ENCODE peak calls at places on chromosome 19, in four cellular contexts. K, N, B and R are unnamed samples.

GRCh38 chr19:40387151-40387550 is 2.8 kb downstream of the HIPK4 start:
- DNase-seq in K (no peak), N (no peak), B (no peak), R (no peak)

GRCh38 chr19:3665681-3666544 is 34.4 kb downstream of the PIP5K1C start:
- DNase-seq in N (no peak), K (peak), B (peak), R (no peak)

GRCh38 chr19:18173054-18173571 is 500 bp upstream of the IFI30 start:
- DNase-seq in K (no peak), N (no peak), B (no peak), R (no peak)

GRCh38 chr19:45643927-45644771 is 5.0 kb upstream of the EML2 start:
- DNase-seq in K (no peak), B (no peak), N (no peak), R (no peak)

GRCh38 chr19:29775575-29775900 is 36.3 kb upstream of the CCNE1 start:
- DNase-seq in N (no peak), K (no peak), B (no peak), R (no peak)

GRCh38 chr19:53102701-53103140 is 501 bp downstream of the ZNF160 start:
- DNase-seq in B (peak), K (peak), N (no peak), R (no peak)

GRCh38 chr19:39420769-39421168 is 8.3 kb downstream of the PLEKHG2 start:
- DNase-seq in N (no peak), B (no peak), K (no peak), R (no peak)

GRCh38 chr19:23542562-23542961 is 144.4 kb downstream of the ZNF675 start:
- DNase-seq in B (no peak), N (no peak), K (no peak), R (no peak)

GRCh38 chr19:10808937-10809655 is 26.9 kb downstream of the TMED1 start:
- DNase-seq in B (peak), K (no peak), N (no peak), R (no peak)

GRCh38 chr19:36409841-36410240 is 8.6 kb downstream of the ZFP82 start:
- DNase-seq in K (no peak), N (no peak), B (no peak), R (no peak)

GRCh38 chr19:53195265-53195879 is 2.2 kb upstream of the ZNF665 start:
- DNase-seq in K (peak), N (peak), B (peak), R (peak)

GRCh38 chr19:6577410-6578125 is 13.4 kb downstream of the CD70 start:
- DNase-seq in K (no peak), N (no peak), B (no peak), R (no peak)

GRCh38 chr19:54141356-54141755 is 3.8 kb downstream of the CNOT3 start:
- DNase-seq in B (no peak), K (no peak), N (no peak), R (no peak)

GRCh38 chr19:18543814-18544475 is 572 bp upstream of the FKBP8 start:
- DNase-seq in N (no peak), B (peak), K (no peak), R (peak)

GRCh38 chr19:14517840-14518505 is at the start of gene DNAJB1:
- DNase-seq in N (no peak), K (no peak), B (peak), R (no peak)

GRCh38 chr19:50427997-50428425 is 4.7 kb upstream of the MYBPC2 start:
- DNase-seq in N (no peak), K (no peak), B (peak), R (no peak)

GRCh38 chr19:7010722-7011593 is 10.3 kb downstream of the MBD3L2B start:
- DNase-seq in K (no peak), N (no peak), B (peak), R (no peak)

GRCh38 chr19:43479961-43480561 is 14.7 kb upstream of the LYPD3 start:
- DNase-seq in N (no peak), K (no peak), B (no peak), R (no peak)

GRCh38 chr19:33978286-33978685 is 181.6 kb downstream of the KCTD15 start:
- DNase-seq in N (no peak), K (no peak), B (no peak), R (no peak)

GRCh38 chr19:51047031-51047335 is 12.2 kb upstream of the KLK12 start:
- DNase-seq in B (no peak), N (no peak), K (no peak), R (no peak)

GRCh38 chr19:55552620-55553019 is 7.3 kb upstream of the SBK3 start:
- DNase-seq in K (no peak), N (no peak), B (no peak), R (no peak)

GRCh38 chr19:42216653-42217521 is 590 bp downstream of the DEDD2 start:
- DNase-seq in B (peak), K (peak), N (no peak), R (no peak)

GRCh38 chr19:347946-348861 is 3.6 kb upstream of the MIER2 start:
- DNase-seq in B (no peak), N (no peak), K (no peak), R (no peak)

GRCh38 chr19:55640577-55641375 is at the start of gene ZNF580:
- DNase-seq in B (peak), K (peak), N (no peak), R (no peak)

GRCh38 chr19:41698746-41699230 is 9.6 kb upstream of the CEACAM5 start:
- DNase-seq in K (no peak), B (no peak), N (no peak), R (no peak)

GRCh38 chr19:1823539-1824251 is 11.6 kb upstream of the ATP8B3 start:
- DNase-seq in K (no peak), N (no peak), B (no peak), R (no peak)

GRCh38 chr19:40465025-40465780 is at the start of gene BLVRB:
- DNase-seq in B (no peak), K (no peak), N (no peak), R (no peak)

GRCh38 chr19:4633140-4633967 is 6.0 kb upstream of the TNFAIP8L1 start:
- DNase-seq in N (no peak), K (peak), B (peak), R (peak)

GRCh38 chr19:1459479-1459878 is 9.6 kb downstream of the APC2 start:
- DNase-seq in N (no peak), B (no peak), K (no peak), R (no peak)

GRCh38 chr19:15934332-15935078 is at the start of gene CYP4F11:
- DNase-seq in N (no peak), B (no peak), K (no peak), R (no peak)

GRCh38 chr19:13669780-13670355 is 94.5 kb upstream of the MRI1 start:
- DNase-seq in N (no peak), K (no peak), B (no peak), R (no peak)

GRCh38 chr19:55333870-55334269 is 5.8 kb upstream of the KMT5C start:
- DNase-seq in K (no peak), N (no peak), B (no peak), R (no peak)

GRCh38 chr19:21487969-21488368 is 17.4 kb upstream of the ZNF429 start:
- DNase-seq in B (no peak), K (no peak), N (no peak), R (no peak)